ENCODE peak calls at places on chromosomes 11 and 22, in seven cellular contexts. G, R, T, N, V, Z and U are unnamed samples.

GRCh38 chr11:94799726-94800125 is 31.6 kb downstream of the AMOTL1 start:
- DNase-seq in G (no peak), R (no peak), T (no peak), N (no peak), V (no peak), Z (no peak), U (no peak)

GRCh38 chr11:94128171-94128745 is 383 bp upstream of the PANX1 start:
- DNase-seq in G (peak; percentile 69), R (no peak), T (no peak), N (no peak), V (no peak), Z (peak; percentile 57), U (no peak)

GRCh38 chr22:20131593-20131855 is at the start of gene ZDHHC8:
- DNase-seq in G (no peak), R (no peak), T (no peak), N (peak; percentile 43), V (no peak), Z (peak; percentile 54), U (no peak)

GRCh38 chr11:128066429-128066828 is 520.9 kb downstream of the ETS1 start:
- DNase-seq in G (no peak), R (no peak), T (no peak), N (no peak), V (no peak), Z (no peak), U (no peak)

GRCh38 chr22:19951351-19951750 is 9.7 kb upstream of the TXNRD2 start:
- DNase-seq in G (no peak), R (no peak), T (no peak), N (no peak), V (no peak), Z (no peak), U (no peak)

GRCh38 chr11:110479070-110479444 is 49.3 kb downstream of the FDX1 start:
- DNase-seq in G (no peak), R (no peak), T (no peak), N (no peak), V (peak; percentile 16), Z (no peak), U (no peak)

GRCh38 chr11:10657308-10658271 is 36.0 kb downstream of the IRAG1 start:
- DNase-seq in G (no peak), R (no peak), T (no peak), N (no peak), V (peak; percentile 67), Z (no peak), U (peak; percentile 78)

GRCh38 chr11:64677441-64678023 is 45.5 kb downstream of the NRXN2 start:
- DNase-seq in G (no peak), R (no peak), T (no peak), N (no peak), V (no peak), Z (no peak), U (no peak)

GRCh38 chr11:93614111-93614784 is 47.2 kb upstream of the CEP295 start:
- DNase-seq in G (no peak), R (no peak), T (no peak), N (no peak), V (no peak), Z (no peak), U (no peak)

GRCh38 chr11:72111803-72112540 is 523 bp downstream of the ANAPC15 start:
- DNase-seq in G (peak; percentile 60), R (peak; percentile 96), T (peak; percentile 68), N (peak; percentile 58), V (peak; percentile 99), Z (peak; percentile 96), U (peak; percentile 99)

GRCh38 chr11:41522899-41523672 is 63.6 kb upstream of the LRRC4C start:
- DNase-seq in G (no peak), R (no peak), T (no peak), N (no peak), V (no peak), Z (no peak), U (no peak)

GRCh38 chr11:76763573-76764348 is 19.4 kb upstream of the TSKU start:
- DNase-seq in G (no peak), R (peak; percentile 84), T (no peak), N (no peak), V (peak; percentile 66), Z (peak; percentile 38), U (peak; percentile 79)

GRCh38 chr22:28799125-28799833 is 1.1 kb downstream of the XBP1 start:
- DNase-seq in G (peak; percentile 65), R (peak; percentile 83), T (peak; percentile 42), N (no peak), V (peak; percentile 89), Z (peak; percentile 18), U (peak; percentile 87)

GRCh38 chr11:86116386-86116726 is 47.5 kb upstream of the PICALM start:
- DNase-seq in G (no peak), R (no peak), T (peak; percentile 74), N (no peak), V (peak; percentile 81), Z (no peak), U (peak; percentile 60)

GRCh38 chr11:30392221-30392784 is 69.4 kb downstream of the ARL14EP start:
- DNase-seq in G (no peak), R (no peak), T (no peak), N (no peak), V (peak; percentile 0), Z (no peak), U (no peak)

GRCh38 chr11:103703954-103704353 is 332.5 kb upstream of the DDI1 start:
- DNase-seq in G (no peak), R (no peak), T (no peak), N (no peak), V (no peak), Z (no peak), U (no peak)

GRCh38 chr11:116360542-116360941 is 412.2 kb downstream of the BUD13 start:
- DNase-seq in G (no peak), R (no peak), T (no peak), N (no peak), V (no peak), Z (no peak), U (no peak)

GRCh38 chr11:117713676-117714075 is 83.3 kb downstream of the DSCAML1 start:
- DNase-seq in G (no peak), R (peak; percentile 30), T (no peak), N (no peak), V (no peak), Z (no peak), U (no peak)